ENCODE peak calls at places on chromosomes 6 and 20, in four cellular contexts. X is GM12878, A is HepG2, T is K562. E is an unnamed sample.

GRCh38 chr20:21214431-21214830 is 88.5 kb downstream of the KIZ start:
- DNase-seq in X (no peak), A (peak), T (no peak), E (no peak)

GRCh38 chr20:16066571-16066970 is 506.7 kb downstream of the KIF16B start:
- DNase-seq in X (no peak), A (no peak), T (no peak), E (no peak)

GRCh38 chr6:2765896-2766766 is 938 bp downstream of the WRNIP1 start:
- DNase-seq in X (no peak), A (no peak), T (no peak), E (peak)

GRCh38 chr6:96420294-96420693 is 101.3 kb upstream of the UFL1 start:
- DNase-seq in X (no peak), A (no peak), T (no peak), E (no peak)

GRCh38 chr6:1267057-1267732 is 44.7 kb upstream of the FOXQ1 start:
- DNase-seq in X (no peak), A (peak), T (no peak), E (peak)

GRCh38 chr20:62143118-62143975 is at the start of the genes PSMA7 and SS18L1:
- DNase-seq in X (no peak), A (peak), T (peak), E (peak)

GRCh38 chr6:50110557-50110956 is 60.8 kb upstream of the DEFB112 start:
- DNase-seq in X (no peak), A (no peak), T (no peak), E (no peak)

GRCh38 chr6:170022827-170023619 is 267.9 kb downstream of the DLL1 start:
- DNase-seq in X (no peak), A (no peak), T (no peak), E (no peak)

GRCh38 chr6:43298565-43299337 is 691 bp downstream of the SLC22A7 start:
- DNase-seq in X (no peak), A (no peak), T (no peak), E (no peak)

GRCh38 chr20:35216541-35216940 is 9.9 kb upstream of the MMP24 start:
- DNase-seq in X (no peak), A (no peak), T (no peak), E (no peak)

GRCh38 chr6:68746376-68746775 is 111.3 kb downstream of the ADGRB3 start:
- DNase-seq in X (no peak), A (no peak), T (no peak), E (no peak)

GRCh38 chr6:107320126-107320525 is 139.2 kb downstream of the PDSS2 start:
- DNase-seq in X (no peak), A (no peak), T (no peak), E (no peak)

GRCh38 chr6:15017803-15018202 is 228.1 kb upstream of the JARID2 start:
- DNase-seq in X (no peak), A (no peak), T (peak), E (no peak)

GRCh38 chr6:13908955-13909381 is 15.8 kb upstream of the RNF182 start:
- DNase-seq in X (peak), A (peak), T (peak), E (peak)

GRCh38 chr20:15475483-15475882 is 1097.8 kb downstream of the KIF16B start:
- DNase-seq in X (peak), A (no peak), T (no peak), E (no peak)

GRCh38 chr20:34615477-34615876 is 57.0 kb downstream of the MAP1LC3A start:
- DNase-seq in X (no peak), A (peak), T (no peak), E (no peak)

GRCh38 chr6:138857792-138858191 is 61.9 kb downstream of the ECT2L start:
- DNase-seq in X (no peak), A (no peak), T (no peak), E (no peak)

GRCh38 chr20:10524643-10525042 is 89.5 kb downstream of the SLX4IP start:
- DNase-seq in X (no peak), A (no peak), T (no peak), E (peak)

GRCh38 chr6:97462031-97462430 is 179.0 kb upstream of the MMS22L start:
- DNase-seq in X (no peak), A (no peak), T (no peak), E (no peak)

GRCh38 chr6:31744422-31744821 is 4.6 kb downstream of the MSH5 start:
- DNase-seq in X (no peak), A (no peak), T (no peak), E (no peak)

GRCh38 chr6:55868910-55869479 is 6.4 kb downstream of the BMP5 start:
- DNase-seq in X (peak), A (no peak), T (no peak), E (peak)

GRCh38 chr6:9405369-9405768 is 970.0 kb upstream of the SLC35B3 start:
- DNase-seq in X (no peak), A (no peak), T (no peak), E (peak)

GRCh38 chr6:81863123-81863522 is 110.6 kb upstream of the TENT5A start:
- DNase-seq in X (no peak), A (peak), T (no peak), E (no peak)

GRCh38 chr20:37344506-37345338 is 1.2 kb upstream of the SRC start:
- DNase-seq in X (no peak), A (peak), T (no peak), E (peak)

GRCh38 chr6:107144014-107144413 is 28.7 kb upstream of the BEND3 start:
- DNase-seq in X (no peak), A (no peak), T (no peak), E (no peak)

GRCh38 chr6:166165558-166166313 is 1.9 kb downstream of the TBXT start:
- DNase-seq in X (no peak), A (no peak), T (no peak), E (no peak)

GRCh38 chr6:36099872-36100483 is 30.3 kb upstream of the MAPK13 start:
- DNase-seq in X (no peak), A (no peak), T (peak), E (no peak)

GRCh38 chr20:37552415-37552814 is 24.7 kb upstream of the BLCAP start:
- DNase-seq in X (no peak), A (no peak), T (no peak), E (no peak)

GRCh38 chr6:44480097-44480539 is 92.6 kb downstream of the CDC5L start:
- DNase-seq in X (no peak), A (no peak), T (no peak), E (no peak)

GRCh38 chr6:163711615-163712568 is 297.4 kb downstream of the QKI start:
- DNase-seq in X (peak), A (peak), T (no peak), E (peak)

GRCh38 chr6:112563368-112563767 is 216.2 kb downstream of the RFPL4B start:
- DNase-seq in X (no peak), A (peak), T (no peak), E (no peak)

GRCh38 chr6:135344526-135344925 is 153.0 kb downstream of the AHI1 start:
- DNase-seq in X (no peak), A (no peak), T (no peak), E (no peak)

GRCh38 chr6:4904461-4904860 is 99.4 kb downstream of the RPP40 start:
- DNase-seq in X (no peak), A (no peak), T (no peak), E (no peak)

GRCh38 chr6:4899249-4899648 is 104.6 kb downstream of the RPP40 start:
- DNase-seq in X (no peak), A (no peak), T (no peak), E (no peak)

GRCh38 chr6:4902363-4902762 is 101.5 kb downstream of the RPP40 start:
- DNase-seq in X (no peak), A (no peak), T (no peak), E (no peak)

GRCh38 chr6:4903751-4904370 is 100.0 kb downstream of the RPP40 start:
- DNase-seq in X (no peak), A (no peak), T (no peak), E (no peak)

DNA sequence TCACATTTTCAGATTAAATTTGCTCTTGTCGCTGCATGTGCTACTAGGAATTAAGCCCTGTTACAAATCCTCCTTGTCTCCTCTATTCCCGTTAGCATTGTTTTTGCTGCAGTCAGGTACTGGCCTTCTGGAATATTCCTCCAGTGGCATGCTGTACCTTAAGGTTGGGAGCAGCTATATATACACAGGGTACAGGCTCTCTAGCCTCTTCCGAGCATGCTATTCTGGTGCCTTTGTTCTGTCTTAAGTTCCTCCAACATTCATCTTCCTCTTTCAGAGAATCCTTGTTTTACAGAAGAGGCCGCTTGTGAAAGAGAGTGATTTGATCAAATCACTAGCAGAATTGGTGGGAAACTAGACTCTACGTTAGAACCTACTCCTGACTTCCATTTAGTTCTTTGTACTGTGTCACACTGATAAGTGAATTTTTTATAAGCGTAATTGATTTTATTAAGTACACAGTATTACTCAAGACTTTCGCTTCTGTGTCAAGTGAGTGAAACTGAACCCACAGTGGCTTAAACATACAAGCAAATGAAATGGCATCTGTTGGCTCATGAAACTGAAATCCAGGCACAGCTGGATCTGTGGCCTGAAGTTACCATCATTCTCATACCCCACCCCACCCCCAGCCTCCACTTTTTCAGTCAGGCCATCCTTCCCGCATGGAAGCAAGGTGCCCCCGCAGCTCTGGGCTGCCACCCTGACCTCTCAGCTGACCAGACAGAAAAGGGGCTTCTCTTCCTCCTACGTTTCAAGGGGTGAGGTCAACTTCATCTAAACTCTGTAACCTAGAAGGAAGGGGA is 102.4 kb downstream of the RPP40 start:
- DNase-seq in X (peak), A (no peak), T (no peak), E (no peak)
- H3K4me2 ChIP-seq in X (peak), A (no peak), T (no peak), E (no peak)

GRCh38 chr20:19802492-19803158 is 44.6 kb downstream of the RIN2 start:
- DNase-seq in X (no peak), A (peak), T (no peak), E (peak)
- TF ChIP-seq POLR2AphosphoS2 in X (no peak), A (no peak), T (no peak), E (no peak)

DNA sequence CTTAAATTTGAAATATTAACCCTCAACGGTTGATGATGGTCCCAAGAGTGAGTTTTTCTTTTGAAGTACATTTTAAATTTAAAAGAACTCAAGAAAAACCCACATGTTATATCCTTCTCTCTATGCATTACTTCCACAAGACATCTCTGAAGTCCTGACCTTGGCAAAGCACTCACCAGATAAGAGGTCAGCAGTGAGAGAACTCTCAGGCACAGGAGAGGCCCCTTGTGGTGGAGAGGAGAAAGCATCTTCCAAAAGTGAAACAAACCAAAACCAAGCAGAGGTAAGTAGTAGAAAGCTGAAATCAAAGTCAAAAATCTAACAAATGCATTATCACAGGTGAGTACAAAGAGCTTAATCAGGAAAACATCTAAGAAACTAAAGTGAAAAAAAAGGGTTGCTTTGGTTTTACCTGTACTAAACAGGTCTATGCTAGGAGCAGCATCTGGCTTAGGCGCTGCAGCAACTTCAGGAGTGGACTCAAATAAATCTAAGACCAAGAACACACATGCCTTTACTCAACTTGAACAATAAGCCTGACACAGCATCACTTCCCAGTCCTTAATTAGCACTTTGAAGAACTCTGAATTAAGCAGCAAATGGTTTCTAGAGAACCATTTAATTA is 80.5 kb downstream of the PRSS35 start:
- DNase-seq in X (peak), A (peak), T (peak), E (peak)
- TF ChIP-seq JUNB in X (no peak), A (no peak), T (no peak), E (no peak)

GRCh38 chr6:46129634-46130505 is at the start of gene ENPP4:
- DNase-seq in X (peak), A (peak), T (no peak), E (peak)
- H3K4me2 ChIP-seq in X (peak), A (no peak), T (no peak), E (peak)

DNA sequence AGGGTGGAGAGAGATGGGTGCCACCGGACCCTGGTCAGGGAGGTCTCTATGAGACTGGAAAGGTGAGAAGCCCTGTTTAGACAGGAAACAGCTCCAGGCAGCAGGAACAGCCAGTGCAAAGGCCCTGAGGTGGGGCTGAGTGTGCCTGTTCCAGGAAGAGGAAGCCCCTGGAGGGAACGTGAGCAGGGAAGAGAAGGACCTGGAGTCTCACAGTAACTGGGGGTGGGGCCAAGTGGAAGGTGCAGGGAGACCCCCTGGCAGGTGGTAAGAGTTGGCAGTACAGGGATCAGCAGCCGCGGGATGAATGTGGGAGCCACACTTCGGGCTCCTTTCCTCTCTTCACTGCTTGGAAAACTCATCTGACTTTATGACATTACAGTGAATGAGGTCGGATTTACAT is 43.8 kb upstream of the CST5 start:
- DNase-seq in X (no peak), A (no peak), T (no peak), E (no peak)
- TF ChIP-seq POLR2AphosphoS2 in X (no peak), A (no peak), T (no peak), E (no peak)

GRCh38 chr20:4109587-4109986 is 94.2 kb upstream of the RNF24 start:
- DNase-seq in X (no peak), A (no peak), T (no peak), E (peak)
- TF ChIP-seq JUNB in X (no peak), A (no peak), T (no peak), E (no peak)

GRCh38 chr20:2825770-2826169 is 9.6 kb downstream of the TMEM239 start:
- DNase-seq in X (no peak), A (no peak), T (no peak), E (no peak)
- H3K4me2 ChIP-seq in X (no peak), A (no peak), T (no peak), E (no peak)

GRCh38 chr6:52566201-52566600 is 10.7 kb downstream of the TRAM2 start:
- DNase-seq in X (peak), A (no peak), T (no peak), E (no peak)

GRCh38 chr6:52564856-52565255 is 12.0 kb downstream of the TRAM2 start:
- DNase-seq in X (no peak), A (no peak), T (no peak), E (no peak)

GRCh38 chr6:52560462-52560861 is 16.4 kb downstream of the TRAM2 start:
- DNase-seq in X (no peak), A (no peak), T (no peak), E (no peak)

GRCh38 chr6:52566853-52567279 is 10.0 kb downstream of the TRAM2 start:
- DNase-seq in X (no peak), A (peak), T (no peak), E (peak)

GRCh38 chr6:52562915-52563314 is 13.9 kb downstream of the TRAM2 start:
- DNase-seq in X (no peak), A (no peak), T (no peak), E (no peak)
- TF ChIP-seq POLR2AphosphoS2 in X (no peak), A (no peak), T (no peak), E (no peak)